ENCODE peak calls at places on chromosomes 2 and 18, in five cellular contexts. R, H, I, N and O are unnamed samples.

GRCh38 chr2:27638023-27638637 is 9.3 kb downstream of the GPN1 start:
- DNase-seq in R (no peak), H (no peak), I (no peak), N (no peak), O (no peak)

GRCh38 chr2:189076572-189076971 is 102.4 kb downstream of the COL3A1 start:
- DNase-seq in R (no peak), H (no peak), I (no peak), N (no peak), O (no peak)

GRCh38 chr2:175690113-175690716 is 311.9 kb downstream of the LNPK start:
- DNase-seq in R (no peak), H (peak), I (peak), N (no peak), O (peak)

GRCh38 chr2:7902251-7902765 is 779.5 kb upstream of the ID2 start:
- DNase-seq in R (no peak), H (no peak), I (no peak), N (no peak), O (no peak)

GRCh38 chr2:205769494-205769848 is 87.2 kb downstream of the NRP2 start:
- DNase-seq in R (no peak), H (no peak), I (no peak), N (no peak), O (no peak)

GRCh38 chr2:230893338-230893737 is 28.6 kb downstream of the ITM2C start:
- DNase-seq in R (no peak), H (no peak), I (no peak), N (no peak), O (no peak)

GRCh38 chr2:158686166-158686792 is 108.8 kb upstream of the DAPL1 start:
- DNase-seq in R (no peak), H (no peak), I (no peak), N (no peak), O (no peak)

GRCh38 chr2:225932741-225933413 is 533.4 kb downstream of the NYAP2 start:
- DNase-seq in R (no peak), H (no peak), I (no peak), N (no peak), O (peak)

GRCh38 chr2:123500346-123500745 is 524.7 kb upstream of the CNTNAP5 start:
- DNase-seq in R (no peak), H (no peak), I (no peak), N (no peak), O (no peak)

GRCh38 chr2:146363731-146364130 is 1481.1 kb upstream of the ACVR2A start:
- DNase-seq in R (no peak), H (no peak), I (no peak), N (no peak), O (no peak)

GRCh38 chr2:230874456-230874855 is 9.7 kb downstream of the ITM2C start:
- DNase-seq in R (no peak), H (no peak), I (no peak), N (no peak), O (no peak)

GRCh38 chr2:121162893-121163292 is 122.1 kb downstream of the TFCP2L1 start:
- DNase-seq in R (no peak), H (no peak), I (no peak), N (no peak), O (no peak)

GRCh38 chr2:133607679-133608078 is 39.4 kb upstream of the NCKAP5 start:
- DNase-seq in R (no peak), H (no peak), I (no peak), N (no peak), O (no peak)

GRCh38 chr2:39547811-39548719 is 111.0 kb upstream of the MAP4K3 start:
- DNase-seq in R (no peak), H (no peak), I (no peak), N (no peak), O (no peak)

GRCh38 chr2:227759411-227760113 is 13.9 kb downstream of the SCYGR8 start:
- DNase-seq in R (no peak), H (no peak), I (peak), N (no peak), O (no peak)

GRCh38 chr18:24014986-24015896 is 687 bp downstream of the TTC39C start:
- DNase-seq in R (no peak), H (peak), I (peak), N (no peak), O (no peak)